ENCODE peak calls at places on chromosomes 12 and 14, in seven cellular contexts. N is ovary, L is Caki2, O is NCI-H345, G is head of caudate nucleus, M is mesenteric fat pad, Y is BE2C. B is an unnamed sample.

GRCh38 chr14:60487211-60487610 is 1.3 kb upstream of the C14orf39 start:
- DNase-seq in N (no peak), L (peak; percentile 77), O (no peak), G (no peak), M (no peak), Y (no peak), B (no peak)

GRCh38 chr12:94649349-94650142 is 811 bp downstream of the TMCC3 start:
- DNase-seq in N (peak; percentile 53), L (peak; percentile 34), O (peak; percentile 26), G (peak; percentile 70), M (peak; percentile 91), Y (peak; percentile 31), B (no peak)

GRCh38 chr12:90280564-90281058 is 572.0 kb upstream of the ATP2B1 start:
- DNase-seq in N (no peak), L (peak; percentile 8), O (no peak), G (no peak), M (no peak), Y (no peak), B (no peak)

GRCh38 chr12:98812225-98812624 is 167.1 kb downstream of the APAF1 start:
- DNase-seq in N (no peak), L (no peak), O (no peak), G (no peak), M (no peak), Y (no peak), B (no peak)

GRCh38 chr12:22410497-22410896 is 76.0 kb upstream of the ST8SIA1 start:
- DNase-seq in N (no peak), L (no peak), O (no peak), G (no peak), M (no peak), Y (no peak), B (no peak)

GRCh38 chr14:53004976-53005375 is 54.1 kb upstream of the FERMT2 start:
- DNase-seq in N (no peak), L (no peak), O (no peak), G (no peak), M (no peak), Y (no peak), B (no peak)

GRCh38 chr14:75372260-75372659 is 55.6 kb upstream of the JDP2 start:
- DNase-seq in N (no peak), L (no peak), O (no peak), G (peak; percentile 81), M (no peak), Y (no peak), B (peak; percentile 10)

GRCh38 chr14:68970096-68970612 is 8.9 kb downstream of the ACTN1 start:
- DNase-seq in N (no peak), L (no peak), O (no peak), G (no peak), M (no peak), Y (no peak), B (no peak)

GRCh38 chr14:92794961-92795360 is 856 bp downstream of the GOLGA5 start:
- DNase-seq in N (no peak), L (no peak), O (no peak), G (no peak), M (no peak), Y (no peak), B (no peak)

GRCh38 chr14:103530831-103531230 is 1.8 kb downstream of the TRMT61A start:
- DNase-seq in N (no peak), L (no peak), O (no peak), G (no peak), M (no peak), Y (no peak), B (no peak)

GRCh38 chr14:33356167-33356566 is 417.5 kb downstream of the NPAS3 start:
- DNase-seq in N (no peak), L (no peak), O (no peak), G (no peak), M (no peak), Y (no peak), B (no peak)

GRCh38 chr12:53352331-53353258 is 16.4 kb upstream of the SP7 start:
- DNase-seq in N (peak; percentile 90), L (peak; percentile 86), O (peak; percentile 76), G (peak; percentile 88), M (no peak), Y (peak; percentile 85), B (peak; percentile 96)

GRCh38 chr14:64324461-64325255 is 30.5 kb upstream of the ESR2 start:
- DNase-seq in N (no peak), L (no peak), O (no peak), G (no peak), M (no peak), Y (no peak), B (no peak)

GRCh38 chr12:95709152-95709551 is 81.4 kb downstream of the NTN4 start:
- DNase-seq in N (no peak), L (no peak), O (peak; percentile 2), G (no peak), M (no peak), Y (no peak), B (no peak)

GRCh38 chr12:114902665-114903393 is 218.9 kb upstream of the TBX3 start:
- DNase-seq in N (no peak), L (no peak), O (peak; percentile 93), G (no peak), M (no peak), Y (no peak), B (no peak)

GRCh38 chr12:132400011-132400641 is 70.7 kb upstream of the GALNT9 start:
- DNase-seq in N (no peak), L (no peak), O (peak; percentile 47), G (no peak), M (no peak), Y (no peak), B (no peak)

GRCh38 chr14:52175982-52176502 is 91.5 kb upstream of the PTGDR start:
- DNase-seq in N (no peak), L (no peak), O (no peak), G (no peak), M (no peak), Y (no peak), B (no peak)

GRCh38 chr14:89401241-89401640 is 15.8 kb downstream of the FOXN3 start:
- DNase-seq in N (no peak), L (no peak), O (no peak), G (no peak), M (no peak), Y (no peak), B (no peak)

GRCh38 chr14:71244341-71244740 is 337.1 kb downstream of the PCNX1 start:
- DNase-seq in N (no peak), L (no peak), O (no peak), G (no peak), M (no peak), Y (no peak), B (no peak)

GRCh38 chr12:85468356-85469157 is 188.5 kb downstream of the ALX1 start:
- DNase-seq in N (peak; percentile 25), L (peak; percentile 80), O (peak; percentile 71), G (peak; percentile 61), M (no peak), Y (peak; percentile 37), B (peak; percentile 62)

GRCh38 chr12:84336231-84336630 is 576.4 kb downstream of the SLC6A15 start:
- DNase-seq in N (no peak), L (no peak), O (no peak), G (no peak), M (no peak), Y (no peak), B (no peak)

GRCh38 chr12:66767454-66768002 is 88.7 kb upstream of the GRIP1 start:
- DNase-seq in N (no peak), L (no peak), O (no peak), G (no peak), M (no peak), Y (no peak), B (no peak)

GRCh38 chr12:101759396-101760047 is 20.3 kb upstream of the SYCP3 start:
- DNase-seq in N (no peak), L (no peak), O (peak; percentile 43), G (no peak), M (no peak), Y (no peak), B (peak; percentile 19)

GRCh38 chr12:88579572-88579940 is 715 bp downstream of the KITLG start:
- DNase-seq in N (peak; percentile 37), L (no peak), O (peak; percentile 49), G (peak; percentile 39), M (no peak), Y (peak; percentile 16), B (no peak)

GRCh38 chr14:21093769-21094681 is 4.4 kb downstream of the ZNF219 start:
- DNase-seq in N (no peak), L (peak; percentile 87), O (peak; percentile 85), G (peak; percentile 49), M (no peak), Y (peak; percentile 70), B (peak; percentile 61)

GRCh38 chr14:94775082-94775874 is 5.4 kb upstream of the GSC start:
- DNase-seq in N (no peak), L (no peak), O (no peak), G (no peak), M (peak; percentile 57), Y (no peak), B (no peak)

GRCh38 chr12:88935856-88936255 is 355.6 kb upstream of the KITLG start:
- DNase-seq in N (no peak), L (no peak), O (no peak), G (no peak), M (no peak), Y (no peak), B (no peak)

GRCh38 chr14:54490448-54490805 is 1.6 kb upstream of the GMFB start:
- DNase-seq in N (no peak), L (no peak), O (no peak), G (no peak), M (no peak), Y (no peak), B (no peak)

GRCh38 chr12:103915306-103915705 is 14.9 kb upstream of the HSP90B1 start:
- DNase-seq in N (no peak), L (no peak), O (no peak), G (no peak), M (no peak), Y (no peak), B (no peak)

GRCh38 chr12:27280412-27280811 is 36.3 kb downstream of the STK38L start:
- DNase-seq in N (no peak), L (no peak), O (no peak), G (no peak), M (no peak), Y (no peak), B (no peak)

GRCh38 chr14:64234877-64235651 is 59.1 kb downstream of the ESR2 start:
- DNase-seq in N (peak; percentile 58), L (peak; percentile 79), O (peak; percentile 76), G (no peak), M (no peak), Y (peak; percentile 75), B (peak; percentile 46)

GRCh38 chr12:108103517-108103916 is 25.6 kb upstream of the WSCD2 start:
- DNase-seq in N (no peak), L (no peak), O (no peak), G (no peak), M (no peak), Y (no peak), B (no peak)

GRCh38 chr12:21877583-21877982 is 63.6 kb downstream of the ABCC9 start:
- DNase-seq in N (no peak), L (no peak), O (no peak), G (no peak), M (no peak), Y (no peak), B (no peak)

GRCh38 chr12:79692249-79692619 is 1.5 kb upstream of the PAWR start:
- DNase-seq in N (no peak), L (no peak), O (no peak), G (no peak), M (no peak), Y (no peak), B (no peak)

GRCh38 chr12:56840922-56841321 is 77.8 kb downstream of the HSD17B6 start:
- DNase-seq in N (peak; percentile 34), L (peak; percentile 37), O (no peak), G (no peak), M (no peak), Y (no peak), B (no peak)